ENCODE peak calls at places on chromosomes 5 and 9, in five cellular contexts. Y is breast epithelium, V is thoracic aorta, P is AG04450, T is hepatocyte. C is an unnamed sample.

GRCh38 chr5:83922699-83923098 is 202.0 kb upstream of the HAPLN1 start:
- DNase-seq in Y (no peak), V (no peak), P (no peak), T (no peak), C (no peak)

GRCh38 chr9:16960084-16960483 is 89.6 kb upstream of the BNC2 start:
- DNase-seq in Y (no peak), V (no peak), P (no peak), T (peak), C (no peak)

GRCh38 chr5:151660616-151661015 is 26.1 kb downstream of the SPARC start:
- DNase-seq in Y (no peak), V (no peak), P (no peak), T (no peak), C (no peak)

GRCh38 chr9:124098141-124098905 is 86.8 kb downstream of the LHX2 start:
- DNase-seq in Y (no peak), V (no peak), P (no peak), T (no peak), C (no peak)

GRCh38 chr5:65209341-65209740 is 272.4 kb downstream of the ADAMTS6 start:
- DNase-seq in Y (no peak), V (no peak), P (peak), T (no peak), C (no peak)

GRCh38 chr9:2286825-2287455 is 271.8 kb downstream of the SMARCA2 start:
- DNase-seq in Y (no peak), V (no peak), P (no peak), T (peak), C (no peak)

GRCh38 chr5:57717555-57717954 is 234.9 kb upstream of the ACTBL2 start:
- DNase-seq in Y (no peak), V (no peak), P (no peak), T (no peak), C (no peak)

GRCh38 chr9:96116275-96117051 is 185.5 kb downstream of the HSD17B3 start:
- DNase-seq in Y (peak), V (no peak), P (no peak), T (peak), C (no peak)

GRCh38 chr5:75050415-75050814 is 1.9 kb downstream of the GCNT4 start:
- DNase-seq in Y (no peak), V (no peak), P (no peak), T (peak), C (no peak)

GRCh38 chr9:94936411-94936810 is 209.9 kb downstream of the AOPEP start:
- DNase-seq in Y (no peak), V (no peak), P (peak), T (no peak), C (no peak)

GRCh38 chr9:97852399-97853055 is 499 bp upstream of the FOXE1 start:
- DNase-seq in Y (no peak), V (no peak), P (no peak), T (no peak), C (no peak)

GRCh38 chr9:99437145-99437544 is 215.1 kb downstream of the SEC61B start:
- DNase-seq in Y (no peak), V (no peak), P (no peak), T (no peak), C (no peak)

DNA sequence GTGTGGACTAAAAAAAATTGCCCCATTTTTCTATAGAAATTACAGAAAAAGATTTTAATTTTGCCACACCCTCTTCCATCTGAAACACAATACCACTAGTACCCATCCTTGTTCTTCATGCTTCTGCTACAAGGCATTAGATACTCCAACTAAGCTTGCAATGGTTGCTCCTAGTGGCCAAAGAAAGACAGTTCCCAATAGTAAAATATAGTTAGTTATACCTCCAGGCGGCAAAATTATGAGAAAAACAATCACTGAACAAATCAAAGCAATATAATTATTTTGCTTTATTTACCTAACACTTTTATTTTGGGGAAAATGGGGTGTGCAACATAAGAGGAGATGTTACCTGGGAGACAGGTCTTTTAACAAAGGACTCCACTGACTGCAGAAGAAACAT is 101.2 kb downstream of the RAPGEF6 start:
- DNase-seq in Y (no peak), V (no peak), P (no peak), T (no peak), C (no peak)
- TF ChIP-seq CTCF in Y (no peak), V (no peak), P (peak), T (no peak), C (no peak)

GRCh38 chr5:67493676-67494075 is 297.1 kb upstream of the CD180 start:
- DNase-seq in Y (no peak), V (no peak), P (no peak), T (peak), C (no peak)
- TF ChIP-seq CTCF in Y (no peak), V (peak), P (no peak), T (peak), C (no peak)

GRCh38 chr5:132853323-132853722 is 12.9 kb downstream of the GDF9 start:
- DNase-seq in Y (no peak), V (no peak), P (no peak), T (no peak), C (no peak)
- TF ChIP-seq CTCF in Y (no peak), V (no peak), P (no peak), T (no peak), C (no peak)

DNA sequence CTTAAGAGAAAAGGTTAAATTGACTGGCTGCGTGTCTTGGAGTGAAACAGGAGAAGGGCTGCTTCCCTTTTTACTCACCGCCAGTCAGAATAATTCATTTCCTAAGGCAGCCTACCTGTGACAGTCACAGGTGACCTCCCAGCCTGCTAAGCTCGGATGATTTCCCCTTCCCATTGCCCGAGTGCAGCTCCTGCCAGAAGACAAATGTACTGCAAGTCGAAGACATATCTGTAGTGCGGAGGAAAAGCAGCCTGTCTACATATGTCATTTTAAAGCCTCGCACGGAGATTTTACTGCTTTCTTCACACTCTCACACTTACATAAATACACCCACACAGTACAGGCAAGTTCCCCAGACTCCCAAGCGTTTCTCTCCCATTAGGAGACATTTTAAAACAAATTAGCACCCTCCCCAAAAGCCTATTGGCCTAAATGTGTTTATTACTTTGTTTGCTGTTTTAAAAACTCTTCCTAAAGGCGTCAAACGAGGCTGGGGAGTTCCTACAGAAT is 665.7 kb upstream of the ZNF608 start:
- DNase-seq in Y (peak), V (no peak), P (no peak), T (peak), C (no peak)
- TF ChIP-seq CTCF in Y (no peak), V (no peak), P (no peak), T (peak), C (no peak)

GRCh38 chr5:124724357-124725039 is 21.9 kb downstream of the ZNF608 start:
- DNase-seq in Y (no peak), V (no peak), P (no peak), T (no peak), C (no peak)
- TF ChIP-seq CTCF in Y (no peak), V (no peak), P (no peak), T (no peak), C (no peak)

GRCh38 chr9:130854835-130855234 is 19.8 kb downstream of the ABL1 start:
- DNase-seq in Y (no peak), V (no peak), P (no peak), T (no peak), C (no peak)

GRCh38 chr9:130858734-130859705 is 24.0 kb downstream of the ABL1 start:
- DNase-seq in Y (no peak), V (no peak), P (no peak), T (no peak), C (no peak)

GRCh38 chr9:130854086-130854485 is 19.0 kb downstream of the ABL1 start:
- DNase-seq in Y (no peak), V (no peak), P (no peak), T (no peak), C (no peak)

GRCh38 chr9:130857864-130858730 is 23.0 kb downstream of the ABL1 start:
- DNase-seq in Y (peak), V (peak), P (peak), T (no peak), C (no peak)

GRCh38 chr9:130856474-130856873 is 21.4 kb downstream of the ABL1 start:
- DNase-seq in Y (no peak), V (no peak), P (no peak), T (no peak), C (no peak)
- TF ChIP-seq CTCF in Y (no peak), V (no peak), P (no peak), T (no peak), C (no peak)

GRCh38 chr9:129077236-129077635 is 3.7 kb upstream of the DOLPP1 start:
- DNase-seq in Y (no peak), V (no peak), P (no peak), T (no peak), C (no peak)
- TF ChIP-seq CTCF in Y (no peak), V (no peak), P (no peak), T (no peak), C (no peak)

GRCh38 chr5:14640765-14641164 is 23.8 kb upstream of the OTULIN start:
- DNase-seq in Y (no peak), V (no peak), P (no peak), T (no peak), C (no peak)

DNA sequence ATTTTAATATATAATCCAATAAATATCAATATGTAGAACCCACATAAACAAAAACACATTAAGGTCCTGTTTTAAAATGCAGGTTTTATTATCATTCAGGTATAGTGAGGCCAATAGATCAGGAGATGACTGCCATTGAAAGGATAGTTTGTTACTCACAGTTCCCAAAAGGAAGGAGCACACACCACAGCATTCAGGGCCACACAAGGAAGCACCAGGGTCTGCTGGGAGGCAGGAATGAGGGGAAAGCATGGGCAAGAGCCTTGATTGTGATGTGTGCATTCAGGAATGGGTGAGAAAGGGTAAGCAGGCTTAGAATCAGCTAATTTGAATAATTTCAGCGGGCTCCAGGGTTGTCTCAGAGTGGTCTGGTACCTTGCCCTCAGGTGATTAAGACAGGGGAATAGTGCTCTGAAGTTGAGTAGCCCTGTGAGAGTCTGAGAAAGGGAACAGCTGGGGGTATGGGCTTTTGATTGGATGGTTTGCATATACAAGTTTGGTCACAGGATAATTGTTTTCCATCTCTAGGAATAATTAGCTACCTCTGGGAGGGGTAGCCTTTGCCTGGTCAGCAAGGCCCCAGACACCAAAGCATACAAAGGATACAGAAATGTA is 19.8 kb upstream of the OTULIN start:
- DNase-seq in Y (no peak), V (no peak), P (no peak), T (no peak), C (no peak)
- TF ChIP-seq CTCF in Y (no peak), V (no peak), P (no peak), T (no peak), C (no peak)

C was measured in omental fat pad.